ENCODE peak calls at places on chromosomes 12 and 14, in four cellular contexts. W, G, Y and U are unnamed samples.
A peak's percentile ranks its signal among the peaks of the same experiment; 100 is the strongest.

GRCh38 chr12:32482226-32482625 is 82.9 kb downstream of the FGD4 start:
- DNase-seq in Y (no peak), G (no peak), W (no peak), U (no peak)

GRCh38 chr12:85441740-85442139 is 161.7 kb downstream of the ALX1 start:
- DNase-seq in W (peak; percentile 6), G (peak; percentile 49), Y (no peak), U (no peak)

GRCh38 chr14:23829736-23830474 is 123.7 kb upstream of the DHRS4 start:
- DNase-seq in Y (no peak), W (peak; percentile 93), G (peak; percentile 89), U (no peak)

GRCh38 chr12:70469221-70469820 is 103.2 kb downstream of the KCNMB4 start:
- DNase-seq in G (no peak), W (no peak), Y (no peak), U (no peak)

GRCh38 chr12:27595231-27595642 is 71.2 kb downstream of the PPFIBP1 start:
- DNase-seq in G (peak; percentile 45), Y (no peak), W (peak; percentile 87), U (no peak)

GRCh38 chr12:119180380-119181040 is 1.8 kb downstream of the HSPB8 start:
- DNase-seq in Y (no peak), W (peak; percentile 74), G (peak; percentile 31), U (no peak)

GRCh38 chr14:105060751-105061427 is 4.3 kb downstream of the GPR132 start:
- DNase-seq in Y (peak; percentile 78), W (no peak), G (no peak), U (no peak)

GRCh38 chr14:98974113-98974512 is 297.9 kb downstream of the BCL11B start:
- DNase-seq in Y (no peak), G (no peak), W (no peak), U (no peak)

GRCh38 chr12:47768323-47768811 is 4.7 kb upstream of the SLC48A1 start:
- DNase-seq in G (peak; percentile 51), W (peak; percentile 74), Y (no peak), U (no peak)

GRCh38 chr14:79598339-79598738 is 613.0 kb downstream of the DIO2 start:
- DNase-seq in G (no peak), W (peak; percentile 91), Y (no peak), U (no peak)

GRCh38 chr14:79369359-79370332 is 841.7 kb downstream of the DIO2 start:
- DNase-seq in Y (no peak), W (peak; percentile 99), G (peak; percentile 88), U (no peak)

GRCh38 chr12:14314801-14315200 is 50.7 kb upstream of the ATF7IP start:
- DNase-seq in W (no peak), Y (no peak), G (no peak), U (no peak)

GRCh38 chr14:30227871-30228270 is 300.2 kb upstream of the PRKD1 start:
- DNase-seq in G (no peak), W (peak; percentile 68), Y (no peak), U (no peak)

GRCh38 chr14:34078117-34078743 is 127.4 kb upstream of the EGLN3 start:
- DNase-seq in Y (no peak), W (peak; percentile 70), G (peak; percentile 89), U (no peak)

GRCh38 chr14:36241183-36241582 is 64.7 kb upstream of the PTCSC3 start:
- DNase-seq in G (no peak), W (no peak), Y (no peak), U (no peak)

GRCh38 chr12:55823419-55823818 is 5.6 kb downstream of the ORMDL2 start:
- DNase-seq in G (no peak), W (no peak), Y (no peak), U (no peak)

GRCh38 chr12:29148958-29149690 is at the start of gene FAR2:
- DNase-seq in W (peak; percentile 53), G (peak; percentile 3), Y (peak; percentile 76), U (no peak)

GRCh38 chr12:87848248-87848868 is 180.8 kb downstream of the C12orf50 start:
- DNase-seq in W (peak; percentile 58), G (peak; percentile 78), Y (no peak), U (no peak)

GRCh38 chr12:79615596-79616560 is 74.9 kb downstream of the PAWR start:
- DNase-seq in G (no peak), Y (no peak), W (no peak), U (no peak)

GRCh38 chr14:100375963-100376735 is 53.0 kb downstream of the SLC25A47 start:
- DNase-seq in Y (peak; percentile 95), G (peak; percentile 96), W (peak; percentile 95), U (peak; percentile 77)

GRCh38 chr12:100956311-100956852 is 161.8 kb downstream of the ANO4 start:
- DNase-seq in Y (no peak), G (no peak), W (peak; percentile 68), U (no peak)

GRCh38 chr14:83217492-83217891 is 1683.8 kb upstream of the SEL1L start:
- DNase-seq in G (no peak), Y (no peak), W (peak; percentile 1), U (no peak)

GRCh38 chr12:99920561-99920960 is 64.2 kb downstream of the ANKS1B start:
- DNase-seq in Y (no peak), W (no peak), G (no peak), U (no peak)

GRCh38 chr14:69358233-69358963 is 39.7 kb downstream of the ERH start:
- DNase-seq in G (no peak), Y (no peak), W (peak; percentile 28), U (no peak)

GRCh38 chr12:83805873-83806272 is 1106.7 kb downstream of the SLC6A15 start:
- DNase-seq in G (peak; percentile 77), Y (no peak), W (no peak), U (no peak)

GRCh38 chr12:108820700-108821406 is 36.5 kb downstream of the SSH1 start:
- DNase-seq in G (no peak), W (no peak), Y (no peak), U (no peak)

GRCh38 chr12:2963760-2964292 is 4.6 kb downstream of the TEAD4 start:
- DNase-seq in G (no peak), W (peak; percentile 53), Y (no peak), U (no peak)

GRCh38 chr14:104746951-104747481 is 5.9 kb upstream of the SIVA1 start:
- DNase-seq in G (no peak), W (no peak), Y (no peak), U (no peak)

GRCh38 chr14:21734457-21735074 is 60.9 kb upstream of the OR4E1 start:
- DNase-seq in G (peak; percentile 69), Y (no peak), W (peak; percentile 1), U (peak; percentile 20)

DNA sequence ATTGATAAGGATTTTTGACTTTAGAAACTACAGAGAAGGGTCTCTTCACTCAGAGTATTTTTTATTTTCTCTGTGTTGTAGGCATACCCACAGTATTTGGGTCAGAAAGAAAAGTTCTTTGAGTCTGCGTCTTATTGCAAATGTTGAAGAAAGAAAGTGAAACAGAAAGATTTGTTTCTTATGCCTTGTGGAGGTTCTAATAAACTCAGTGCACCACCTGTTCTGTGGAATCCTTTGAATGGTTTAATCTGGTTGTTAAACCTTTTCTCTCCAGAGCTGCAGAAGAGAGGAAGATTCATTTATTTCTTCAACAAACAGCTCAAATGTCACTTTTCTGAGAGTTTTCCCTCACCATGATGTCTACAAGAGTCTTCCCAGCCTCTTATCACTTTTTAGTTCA is 146.6 kb upstream of the PLEKHG7 start:
- DNase-seq in W (no peak), G (no peak), Y (no peak), U (no peak)
- H3K4me1 ChIP-seq in W (no peaks in the 10 kb centered on the region), G (peaks cover 39% of the 10 kb centered on the region), Y (peaks cover 18% of the 10 kb centered on the region), U (no peaks in the 10 kb centered on the region)

GRCh38 chr12:48788852-48789775 is at the start of gene ADCY6:
- DNase-seq in Y (peak; percentile 87), W (peak; percentile 77), G (peak; percentile 72), U (peak; percentile 52)

GRCh38 chr12:48787791-48788521 is 933 bp downstream of the ADCY6 start:
- DNase-seq in W (no peak), Y (no peak), G (no peak), U (no peak)

GRCh38 chr12:48789858-48790326 is 1.0 kb upstream of the ADCY6 start:
- DNase-seq in Y (no peak), G (no peak), W (no peak), U (no peak)

GRCh38 chr12:48786591-48787544 is 2.0 kb downstream of the ADCY6 start:
- DNase-seq in Y (no peak), W (no peak), G (no peak), U (no peak)

GRCh38 chr12:48788522-48788851 is 402 bp downstream of the ADCY6 start:
- DNase-seq in G (no peak), W (no peak), Y (no peak), U (no peak)
- H3K27ac ChIP-seq in G (peak overlapping the region; percentile 99), W (peak overlapping the region; percentile 38), Y (peak overlapping the region; percentile 90), U (no peak overlapping the region)

GRCh38 chr12:57830393-57830792 is 11.9 kb upstream of the AVIL start:
- DNase-seq in W (no peak), Y (no peak), G (no peak), U (no peak)
- H3K4me1 ChIP-seq in W (peaks cover 30% of the 10 kb centered on the region), Y (peaks cover 78% of the 10 kb centered on the region), G (peaks cover 4% of the 10 kb centered on the region), U (peaks cover 8% of the 10 kb centered on the region)

DNA sequence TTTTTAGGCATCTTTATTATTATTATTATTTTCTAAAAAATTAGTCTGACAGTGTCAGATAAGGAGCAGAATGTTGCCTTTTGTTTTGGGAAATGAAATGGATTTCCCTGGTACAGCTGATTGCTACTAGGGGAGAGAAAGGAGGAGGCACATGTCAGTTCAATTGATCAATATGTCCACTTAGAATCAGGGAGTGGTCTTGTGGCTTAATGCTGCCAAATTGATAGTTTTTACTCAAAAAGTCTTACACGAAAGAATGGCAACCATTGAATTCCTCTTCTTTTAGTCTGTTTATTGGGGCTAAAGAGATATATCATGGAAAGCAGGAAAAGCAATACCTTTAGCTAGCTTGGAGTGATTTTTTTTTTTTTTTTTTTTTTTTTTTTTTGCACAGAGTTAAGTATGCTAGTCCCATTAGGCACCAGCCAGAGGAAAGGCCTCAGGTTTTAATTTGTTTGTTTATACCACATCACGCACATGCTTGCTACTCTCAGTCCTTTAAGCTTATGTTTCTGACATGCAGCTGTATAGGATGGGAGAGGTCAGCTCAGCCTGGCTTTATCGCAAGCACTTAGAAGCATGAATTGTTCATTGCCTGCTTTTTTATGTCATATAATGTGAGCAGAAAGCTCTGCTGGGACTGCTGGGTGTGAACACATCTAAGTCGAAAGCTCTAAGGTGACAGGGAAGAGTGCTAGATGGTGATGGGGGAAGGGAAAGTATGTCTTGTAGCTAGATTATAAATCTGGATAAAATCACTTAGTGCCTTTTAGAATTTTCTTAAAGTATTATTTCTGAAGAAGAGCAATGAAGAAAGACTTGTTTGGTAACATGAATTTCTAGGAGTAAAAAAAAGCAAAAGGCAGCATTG is 1.5 kb downstream of the AKAP6 start:
- DNase-seq in Y (no peak), G (no peak), W (no peak), U (no peak)
- H3K27ac ChIP-seq in Y (no peak overlapping the region), G (no peak overlapping the region), W (no peak overlapping the region), U (no peak overlapping the region)

GRCh38 chr12:31221566-31221945 is 104.4 kb downstream of the SINHCAF start:
- DNase-seq in G (no peak), Y (no peak), W (no peak), U (no peak)
- H3K4me1 ChIP-seq in G (no peaks in the 10 kb centered on the region), Y (no peaks in the 10 kb centered on the region), W (no peaks in the 10 kb centered on the region), U (peaks cover 9% of the 10 kb centered on the region)

DNA sequence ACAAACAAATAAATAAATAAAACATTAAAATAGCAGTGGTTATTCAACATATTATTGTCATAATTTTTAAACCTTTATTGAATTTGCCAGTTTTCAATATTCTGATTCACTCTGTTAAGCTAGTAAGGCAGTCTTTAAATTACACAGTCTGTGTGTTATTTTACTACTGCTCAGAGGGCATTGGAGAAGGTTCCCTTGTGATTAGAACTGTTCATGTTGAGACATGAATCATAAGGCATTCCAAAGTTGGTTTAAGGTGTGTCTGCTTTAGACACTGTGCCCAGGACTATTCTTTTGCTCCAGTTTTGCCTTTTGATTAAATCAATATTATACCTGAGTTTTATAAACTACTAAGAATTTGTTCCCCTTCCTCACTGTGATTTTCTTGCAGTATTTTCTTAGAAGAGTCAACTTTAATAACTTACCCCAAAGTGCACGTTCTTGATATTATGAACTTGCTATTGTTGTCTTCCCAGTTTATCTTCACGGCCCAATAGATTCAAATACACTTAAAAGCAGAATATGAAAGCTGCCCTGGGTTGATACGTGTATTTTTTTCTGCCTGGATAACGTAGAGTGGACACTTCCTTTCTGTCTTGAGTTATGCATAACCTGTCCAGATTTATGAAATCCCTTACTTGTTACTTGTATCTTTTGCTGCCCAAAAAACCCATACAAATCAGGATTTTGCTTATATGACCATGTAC is 105.3 kb upstream of the BCAT1 start:
- DNase-seq in Y (no peak), G (peak; percentile 6), W (peak; percentile 23), U (no peak)
- H3K27ac ChIP-seq in Y (peak overlapping the region; percentile 83), G (no peak overlapping the region), W (no peak overlapping the region), U (no peak overlapping the region)